ENCODE peak calls at places on chromosomes 3 and 15, in four cellular contexts. T is GM23338, A is HCT116, Z is SK-N-SH. I is an unnamed sample.

GRCh38 chr3:136311971-136312370 is 61.8 kb downstream of the PCCB start:
- DNase-seq in T (no peak), A (no peak), Z (no peak), I (no peak)

GRCh38 chr3:46867550-46867898 is 4.3 kb upstream of the MYL3 start:
- DNase-seq in T (peak), A (no peak), Z (no peak), I (no peak)

GRCh38 chr3:165827233-165827632 is 10.0 kb downstream of the BCHE start:
- DNase-seq in T (no peak), A (no peak), Z (no peak), I (no peak)

GRCh38 chr3:40680685-40681657 is 156.2 kb downstream of the ZNF621 start:
- DNase-seq in T (no peak), A (no peak), Z (no peak), I (no peak)

GRCh38 chr3:183513046-183513706 is 42.3 kb downstream of the KLHL6 start:
- DNase-seq in T (no peak), A (no peak), Z (no peak), I (no peak)

GRCh38 chr3:7392206-7392605 is 531.3 kb downstream of the GRM7 start:
- DNase-seq in T (no peak), A (no peak), Z (no peak), I (no peak)

GRCh38 chr15:27046891-27047290 is 75.9 kb downstream of the GABRG3 start:
- DNase-seq in T (no peak), A (no peak), Z (no peak), I (no peak)

GRCh38 chr3:31729082-31729481 is 196.4 kb downstream of the STT3B start:
- DNase-seq in T (no peak), A (no peak), Z (no peak), I (no peak)

GRCh38 chr3:160400631-160401150 is 1.2 kb downstream of the SMC4 start:
- DNase-seq in T (peak), A (no peak), Z (peak), I (no peak)

GRCh38 chr3:184598220-184598927 is 36.8 kb downstream of the EPHB3 start:
- DNase-seq in T (no peak), A (no peak), Z (peak), I (no peak)

GRCh38 chr3:42880601-42881451 is 5.1 kb upstream of the CYP8B1 start:
- DNase-seq in T (peak), A (peak), Z (peak), I (peak)

GRCh38 chr15:55407949-55408766 is at the start of the genes CCPG1 and PIERCE2:
- DNase-seq in T (peak), A (peak), Z (peak), I (peak)

GRCh38 chr15:70575251-70576227 is 187.8 kb downstream of the UACA start:
- DNase-seq in T (no peak), A (no peak), Z (no peak), I (no peak)

GRCh38 chr3:195884691-195885035 is 23.7 kb downstream of the TNK2 start:
- DNase-seq in T (no peak), A (no peak), Z (no peak), I (no peak)

GRCh38 chr3:72461787-72462186 is 386.5 kb downstream of the SHQ1 start:
- DNase-seq in T (no peak), A (no peak), Z (no peak), I (no peak)

GRCh38 chr15:68821190-68821897 is 649 bp upstream of the ANP32A start:
- DNase-seq in T (no peak), A (no peak), Z (no peak), I (no peak)

GRCh38 chr3:98551754-98552153 is 20.0 kb downstream of the GPR15 start:
- DNase-seq in T (no peak), A (no peak), Z (no peak), I (no peak)

GRCh38 chr15:62656071-62656470 is 386.5 kb upstream of the TPM1 start:
- DNase-seq in T (no peak), A (no peak), Z (no peak), I (no peak)
- H3K4me3 ChIP-seq in T (no peak), A (no peak), Z (no peak), I (no peak)

DNA sequence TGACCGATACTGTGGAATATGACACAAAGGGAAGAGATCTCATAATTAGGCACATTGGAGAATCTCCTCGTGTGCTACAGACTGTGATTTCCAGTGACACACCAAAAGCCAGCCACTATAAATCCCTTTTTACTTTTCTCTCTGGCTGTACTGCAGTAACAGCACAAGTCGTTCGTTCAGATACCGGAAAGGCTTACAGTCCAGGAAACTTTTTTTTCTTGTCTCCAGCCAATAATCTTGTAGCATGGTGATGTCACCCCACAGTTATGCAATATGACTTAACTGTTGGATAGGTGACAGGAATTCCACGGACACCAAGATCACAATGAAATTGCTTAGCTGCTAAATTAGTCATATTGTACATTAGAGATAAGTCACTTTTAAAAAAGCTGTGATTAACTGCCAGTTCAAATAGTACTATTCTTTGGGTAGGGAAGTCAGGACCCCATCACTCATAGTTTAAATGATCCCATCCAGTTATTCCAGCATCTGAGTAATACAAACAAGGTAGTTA is 36.3 kb upstream of the TSC22D2 start:
- DNase-seq in T (no peak), A (peak), Z (no peak), I (peak)
- TF ChIP-seq REST in T (no peak), A (no peak), Z (no peak), I (no peak)

DNA sequence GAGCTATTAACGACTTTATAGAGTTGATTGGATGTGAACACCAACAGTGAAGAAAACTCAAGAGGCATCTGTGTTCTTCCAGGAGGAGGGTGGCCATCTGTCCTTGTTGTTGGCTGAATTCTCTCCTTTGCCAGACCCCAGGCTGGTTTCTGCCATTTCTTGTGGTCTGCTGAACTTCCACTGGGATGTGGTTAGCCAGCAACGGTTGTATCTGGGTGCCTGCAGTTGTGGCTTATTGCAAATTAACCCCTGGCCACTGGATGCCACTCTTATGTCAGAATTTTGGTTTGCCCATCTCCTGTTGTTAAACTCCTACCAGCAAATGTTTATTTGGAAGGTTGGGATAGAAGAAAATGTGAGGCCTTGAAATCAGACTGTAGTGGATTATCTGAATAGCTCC is 163.6 kb upstream of the TBC1D5 start:
- DNase-seq in T (no peak), A (no peak), Z (no peak), I (no peak)
- H3K4me3 ChIP-seq in T (no peak), A (no peak), Z (no peak), I (no peak)

DNA sequence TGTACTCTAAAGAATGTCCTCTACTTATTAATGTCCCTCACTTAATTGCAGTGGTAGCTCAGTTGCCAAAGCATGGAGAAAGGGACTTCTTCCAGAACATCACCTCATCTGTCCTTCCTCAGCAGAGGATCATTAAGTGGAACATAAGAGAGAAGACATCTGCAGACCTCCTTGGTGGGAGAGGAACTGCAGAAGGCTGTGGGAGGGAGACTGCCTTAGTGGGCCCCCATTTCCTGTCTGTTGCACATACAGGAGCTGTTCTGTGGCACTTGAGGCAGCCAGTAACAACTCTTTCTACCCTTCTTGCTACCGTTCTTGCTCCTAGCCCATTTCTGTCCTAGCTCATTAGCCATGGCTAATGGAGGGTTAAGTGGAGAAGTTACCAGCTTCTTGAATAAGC is 33.6 kb downstream of the HPS3 start:
- DNase-seq in T (no peak), A (no peak), Z (no peak), I (no peak)
- TF ChIP-seq REST in T (no peak), A (no peak), Z (no peak), I (no peak)

GRCh38 chr15:74542192-74543042 is 1.4 kb downstream of the ARID3B start:
- DNase-seq in T (no peak), A (no peak), Z (no peak), I (no peak)
- H3K4me3 ChIP-seq in T (peak), A (peak), Z (no peak), I (peak)

GRCh38 chr15:81265944-81266775 is 57.8 kb downstream of the STARD5 start:
- DNase-seq in T (peak), A (peak), Z (peak), I (peak)
- TF ChIP-seq REST in T (no peak), A (no peak), Z (no peak), I (no peak)

DNA sequence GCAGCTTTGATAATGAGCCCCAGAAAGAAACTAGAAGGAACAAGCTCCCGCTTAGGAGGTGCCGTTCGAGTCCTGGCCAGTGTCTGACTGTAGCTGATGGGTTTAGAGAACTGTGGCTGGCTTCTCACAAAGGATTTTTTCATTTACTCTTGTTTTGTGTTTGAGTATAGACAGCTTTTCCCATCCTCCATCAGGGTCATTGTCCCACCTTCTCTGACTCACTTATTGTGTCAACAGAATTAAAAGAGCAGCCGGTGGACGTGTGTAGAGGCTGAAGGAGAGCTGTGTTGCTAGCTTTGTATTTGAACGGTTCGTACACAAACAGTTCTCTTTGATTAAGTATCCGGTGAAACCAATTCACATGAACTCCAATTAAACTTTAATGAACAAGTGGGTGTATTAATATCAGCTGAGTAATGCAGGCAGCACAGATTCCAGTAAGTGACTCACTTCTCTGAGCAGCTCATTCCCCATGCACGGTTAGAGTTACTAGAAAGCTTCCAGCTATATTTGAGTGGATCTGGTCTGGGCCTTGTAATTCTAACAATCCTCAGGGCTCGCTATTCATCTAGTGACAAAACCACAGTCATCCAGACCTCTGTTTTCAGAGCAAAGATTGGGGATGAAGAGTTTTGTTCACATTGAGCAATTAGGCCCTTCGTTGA is 141.0 kb downstream of the LPP start:
- DNase-seq in T (no peak), A (peak), Z (no peak), I (peak)
- H3K4me3 ChIP-seq in T (no peak), A (peak), Z (peak), I (peak)

DNA sequence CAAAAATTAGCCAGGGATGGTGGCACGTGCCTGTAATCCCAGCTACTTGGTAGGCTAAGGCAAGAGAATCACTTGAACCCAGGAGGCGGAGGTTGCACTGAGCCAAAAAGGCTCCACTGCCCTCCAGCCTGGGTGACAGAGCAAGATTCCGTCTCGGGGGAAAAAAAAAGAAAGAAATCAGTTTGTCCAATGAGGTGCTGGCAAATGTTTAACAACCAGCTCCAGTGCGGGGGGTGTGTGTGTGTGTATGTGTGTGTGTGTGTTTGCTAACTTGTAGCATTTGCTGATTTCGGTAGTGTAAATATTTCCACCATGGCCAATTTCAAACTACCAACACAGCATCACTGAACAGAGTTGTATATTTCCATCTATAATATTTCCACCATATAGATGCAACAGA is 23.8 kb upstream of the IDH2 start:
- DNase-seq in T (no peak), A (no peak), Z (no peak), I (no peak)
- TF ChIP-seq REST in T (no peak), A (no peak), Z (no peak), I (no peak)

GRCh38 chr15:85579957-85580694 is 199.7 kb downstream of the AKAP13 start:
- DNase-seq in T (no peak), A (no peak), Z (no peak), I (no peak)
- H3K4me3 ChIP-seq in T (no peak), A (no peak), Z (no peak), I (no peak)

DNA sequence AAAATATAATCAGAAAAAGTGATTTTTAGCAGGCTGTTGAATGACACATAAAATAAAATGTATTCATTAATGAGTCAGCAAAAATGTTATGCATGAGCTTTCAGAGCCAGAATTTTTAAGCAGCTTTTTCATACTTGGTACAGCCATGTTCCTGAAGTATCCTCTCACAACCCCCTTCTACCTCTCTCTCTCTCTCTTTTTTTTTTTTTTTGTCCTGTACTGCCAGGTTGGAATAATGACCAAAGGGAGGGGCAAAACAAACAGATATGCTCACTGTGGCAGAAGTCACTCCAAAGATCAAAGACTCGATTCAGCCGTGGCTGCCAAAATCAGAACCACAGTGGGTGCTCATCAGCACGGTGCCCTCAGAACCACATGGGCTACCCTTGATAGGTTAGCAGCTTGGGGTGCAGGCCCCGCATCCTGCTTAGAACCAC is 383.0 kb downstream of the ZBTB20 start:
- DNase-seq in T (no peak), A (no peak), Z (no peak), I (no peak)
- TF ChIP-seq REST in T (no peak), A (no peak), Z (no peak), I (no peak)